ENCODE peak calls at places on chromosomes 4 and X, in four cellular contexts. M, H, D and G are unnamed samples.

GRCh38 chrX:71160475-71160874 is 15.8 kb downstream of the NLGN3 start:
- DNase-seq in H (no peak), D (no peak), M (no peak), G (no peak)

GRCh38 chr4:158814636-158815035 is 45.8 kb downstream of the FNIP2 start:
- DNase-seq in D (peak), H (no peak), M (no peak), G (no peak)

GRCh38 chr4:9898596-9899345 is 117.3 kb downstream of the DRD5 start:
- DNase-seq in H (no peak), M (peak), D (no peak), G (peak)

GRCh38 chrX:45696762-45697161 is 496.1 kb upstream of the DIPK2B start:
- DNase-seq in H (no peak), D (no peak), M (no peak), G (no peak)

GRCh38 chr4:13599159-13599558 is 28.4 kb downstream of the BOD1L1 start:
- DNase-seq in M (no peak), H (no peak), D (no peak), G (no peak)

GRCh38 chr4:149645790-149646189 is 169.9 kb downstream of the IQCM start:
- DNase-seq in D (no peak), H (no peak), M (no peak), G (no peak)

GRCh38 chr4:161505141-161505540 is 658.7 kb downstream of the FSTL5 start:
- DNase-seq in M (no peak), H (no peak), D (no peak), G (no peak)

GRCh38 chr4:168480991-168481588 is 798 bp upstream of the DDX60L start:
- DNase-seq in H (no peak), M (peak), D (peak), G (peak)

DNA sequence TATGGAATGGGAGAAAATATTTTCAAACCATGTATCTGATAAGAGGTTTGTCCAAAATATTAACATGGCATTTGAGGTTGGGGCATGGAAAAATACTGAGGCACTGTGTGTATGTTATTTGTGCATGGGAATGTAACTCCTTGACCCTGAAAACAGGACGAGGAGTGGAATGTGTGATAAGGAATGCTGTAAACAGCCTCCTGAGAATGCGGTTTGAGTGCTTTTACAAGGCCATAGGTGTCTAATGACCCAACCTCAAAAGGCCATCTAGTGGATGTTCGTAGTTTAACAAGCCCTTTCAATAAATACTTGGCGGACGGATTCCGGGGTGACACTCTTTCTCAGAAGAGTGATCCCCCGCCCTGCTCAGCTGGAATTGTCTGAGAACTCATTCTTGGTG is 162.9 kb upstream of the USP9X start:
- DNase-seq in M (no peak), D (no peak), H (no peak), G (peak)
- TF ChIP-seq CTCF in M (no peak), D (peak), H (no peak), G (peak)

GRCh38 chr4:137531121-137531520 is 1.2 kb downstream of the PCDH18 start:
- DNase-seq in H (no peak), D (no peak), M (no peak), G (no peak)
- H3K4me3 ChIP-seq in H (peak), D (peak), M (peak), G (no peak)

DNA sequence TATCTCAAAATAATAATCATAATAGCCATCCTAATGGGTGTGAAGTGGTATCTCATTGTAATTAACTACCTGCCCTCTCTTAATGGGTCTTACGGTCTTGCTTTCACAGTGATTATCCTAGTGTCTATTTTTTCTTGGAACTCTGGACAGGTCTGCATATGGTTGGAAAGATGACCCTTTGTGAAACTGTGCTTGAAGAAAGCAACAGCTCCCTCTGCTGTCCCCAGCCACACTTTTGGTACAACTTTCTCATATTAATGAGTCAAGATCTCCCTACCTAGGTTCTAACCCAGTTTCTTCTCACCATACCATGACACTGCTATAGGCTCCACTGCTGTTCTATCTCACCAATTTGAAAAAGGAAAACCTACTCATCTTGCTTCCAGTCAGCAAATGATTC is 2.4 kb downstream of the TFDP3 start:
- DNase-seq in M (peak), D (no peak), H (no peak), G (no peak)
- TF ChIP-seq CTCF in M (no peak), D (peak), H (no peak), G (peak)

GRCh38 chrX:22340022-22340616 is 67.4 kb downstream of the CBLL2 start:
- DNase-seq in M (no peak), D (no peak), H (no peak), G (no peak)
- H3K4me3 ChIP-seq in M (no peak), D (no peak), H (no peak), G (no peak)

GRCh38 chr4:137610960-137611359 is 78.7 kb upstream of the PCDH18 start:
- DNase-seq in H (no peak), D (no peak), M (no peak), G (peak)
- TF ChIP-seq CTCF in H (no peak), D (peak), M (peak), G (peak)

GRCh38 chr4:128837198-128837597 is 27.7 kb downstream of the JADE1 start:
- DNase-seq in D (no peak), H (no peak), M (no peak), G (no peak)
- H3K4me3 ChIP-seq in D (no peak), H (no peak), M (no peak), G (no peak)

DNA sequence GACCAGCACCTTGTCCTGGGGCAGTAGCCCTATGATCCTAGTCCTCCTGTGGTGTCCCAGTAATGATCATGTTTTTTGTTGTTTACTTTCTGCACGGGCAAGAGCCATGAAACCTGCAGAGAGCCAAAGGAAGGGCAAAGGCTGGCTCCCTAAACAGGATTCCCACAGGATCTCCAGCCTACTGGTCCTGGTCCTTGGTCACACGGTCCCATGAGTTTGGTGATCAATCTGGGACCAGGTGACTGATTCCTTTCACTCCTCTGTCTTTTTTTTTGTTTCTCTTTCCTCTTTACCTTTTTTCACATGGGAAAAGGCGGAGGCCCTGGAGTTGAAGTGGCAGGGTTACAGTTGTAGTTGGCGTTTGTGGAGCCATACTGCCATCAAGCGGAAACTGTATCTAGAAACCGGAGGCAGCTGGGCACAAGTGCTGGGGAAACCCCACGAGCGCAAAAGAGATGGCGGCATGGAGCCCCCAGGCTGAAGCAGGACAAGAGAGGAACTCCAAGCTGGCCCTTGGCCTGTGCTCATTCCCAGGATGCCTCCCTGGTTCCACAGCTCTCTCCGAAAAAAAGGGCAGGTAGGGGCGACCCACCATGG is 34.6 kb downstream of the NBDY start:
- DNase-seq in H (no peak), D (no peak), M (peak), G (peak)
- TF ChIP-seq CTCF in H (peak), D (peak), M (peak), G (peak)

GRCh38 chr4:71251266-71251665 is 87.6 kb upstream of the SLC4A4 start:
- DNase-seq in D (peak), H (no peak), M (no peak), G (no peak)
- H3K4me3 ChIP-seq in D (no peak), H (no peak), M (no peak), G (no peak)